ENCODE peak calls at places on chromosomes 6 and 20, in nine cellular contexts. One of them, this sample, is unnamed.

GRCh38 chr6:16759646-16760535 is 1.4 kb downstream of the ATXN1 start:
- DNase-seq in activated CD8-positive, alpha-beta T cell treated with anti-CD3 and anti-CD28 coated beads for 36 hours: peak
- DNase-seq in HEK293T: peak
- DNase-seq in left lobe of liver: peak
- DNase-seq in body of pancreas: peak
- DNase-seq in Right ventricle myocardium superior: peak
- DNase-seq in CD4-positive, CD25-positive, alpha-beta regulatory T cell: peak
- DNase-seq in aorta: peak
- DNase-seq in stimulated activated CD8-positive, alpha-beta memory T cell treated with anti-CD3 and anti-CD28 coated beads, Interleukin-7, amount 100 ng/mL, for 48 hours: peak
- DNase-seq in this sample: peak

GRCh38 chr6:14638932-14639875 is 521.6 kb downstream of the CD83 start:
- DNase-seq in activated CD8-positive, alpha-beta T cell treated with anti-CD3 and anti-CD28 coated beads for 36 hours: no peak
- DNase-seq in HEK293T: peak
- DNase-seq in left lobe of liver: no peak
- DNase-seq in body of pancreas: peak
- DNase-seq in Right ventricle myocardium superior: peak
- DNase-seq in CD4-positive, CD25-positive, alpha-beta regulatory T cell: no peak
- DNase-seq in aorta: no peak
- DNase-seq in stimulated activated CD8-positive, alpha-beta memory T cell treated with anti-CD3 and anti-CD28 coated beads, Interleukin-7, amount 100 ng/mL, for 48 hours: no peak
- DNase-seq in this sample: peak

GRCh38 chr6:56450882-56451739 is 191.6 kb downstream of the DST start:
- DNase-seq in activated CD8-positive, alpha-beta T cell treated with anti-CD3 and anti-CD28 coated beads for 36 hours: no peak
- DNase-seq in HEK293T: no peak
- DNase-seq in left lobe of liver: peak
- DNase-seq in body of pancreas: peak
- DNase-seq in Right ventricle myocardium superior: peak
- DNase-seq in CD4-positive, CD25-positive, alpha-beta regulatory T cell: no peak
- DNase-seq in aorta: peak
- DNase-seq in stimulated activated CD8-positive, alpha-beta memory T cell treated with anti-CD3 and anti-CD28 coated beads, Interleukin-7, amount 100 ng/mL, for 48 hours: no peak
- DNase-seq in this sample: peak

GRCh38 chr20:40956503-40956902 is 72.1 kb upstream of the TOP1 start:
- DNase-seq in activated CD8-positive, alpha-beta T cell treated with anti-CD3 and anti-CD28 coated beads for 36 hours: no peak
- DNase-seq in HEK293T: no peak
- DNase-seq in left lobe of liver: no peak
- DNase-seq in body of pancreas: peak
- DNase-seq in Right ventricle myocardium superior: no peak
- DNase-seq in CD4-positive, CD25-positive, alpha-beta regulatory T cell: no peak
- DNase-seq in aorta: peak
- DNase-seq in stimulated activated CD8-positive, alpha-beta memory T cell treated with anti-CD3 and anti-CD28 coated beads, Interleukin-7, amount 100 ng/mL, for 48 hours: no peak
- DNase-seq in this sample: peak

GRCh38 chr20:45833883-45834796 is 541 bp downstream of the SNX21 start:
- DNase-seq in activated CD8-positive, alpha-beta T cell treated with anti-CD3 and anti-CD28 coated beads for 36 hours: peak
- DNase-seq in HEK293T: peak
- DNase-seq in left lobe of liver: peak
- DNase-seq in body of pancreas: peak
- DNase-seq in Right ventricle myocardium superior: peak
- DNase-seq in CD4-positive, CD25-positive, alpha-beta regulatory T cell: peak
- DNase-seq in aorta: peak
- DNase-seq in stimulated activated CD8-positive, alpha-beta memory T cell treated with anti-CD3 and anti-CD28 coated beads, Interleukin-7, amount 100 ng/mL, for 48 hours: no peak
- DNase-seq in this sample: peak

GRCh38 chr6:137033828-137034227 is 10.9 kb downstream of the IL20RA start:
- DNase-seq in activated CD8-positive, alpha-beta T cell treated with anti-CD3 and anti-CD28 coated beads for 36 hours: peak
- DNase-seq in HEK293T: no peak
- DNase-seq in left lobe of liver: no peak
- DNase-seq in body of pancreas: no peak
- DNase-seq in Right ventricle myocardium superior: no peak
- DNase-seq in CD4-positive, CD25-positive, alpha-beta regulatory T cell: peak
- DNase-seq in aorta: no peak
- DNase-seq in stimulated activated CD8-positive, alpha-beta memory T cell treated with anti-CD3 and anti-CD28 coated beads, Interleukin-7, amount 100 ng/mL, for 48 hours: peak
- DNase-seq in this sample: no peak

GRCh38 chr6:134882426-134883038 is 67.4 kb downstream of the ALDH8A1 start:
- DNase-seq in activated CD8-positive, alpha-beta T cell treated with anti-CD3 and anti-CD28 coated beads for 36 hours: peak
- DNase-seq in HEK293T: peak
- DNase-seq in left lobe of liver: peak
- DNase-seq in body of pancreas: peak
- DNase-seq in Right ventricle myocardium superior: peak
- DNase-seq in CD4-positive, CD25-positive, alpha-beta regulatory T cell: peak
- DNase-seq in aorta: peak
- DNase-seq in stimulated activated CD8-positive, alpha-beta memory T cell treated with anti-CD3 and anti-CD28 coated beads, Interleukin-7, amount 100 ng/mL, for 48 hours: no peak
- DNase-seq in this sample: peak

GRCh38 chr20:37973059-37973910 is 60.0 kb downstream of the TTI1 start:
- DNase-seq in activated CD8-positive, alpha-beta T cell treated with anti-CD3 and anti-CD28 coated beads for 36 hours: no peak
- DNase-seq in HEK293T: no peak
- DNase-seq in left lobe of liver: peak
- DNase-seq in body of pancreas: no peak
- DNase-seq in Right ventricle myocardium superior: no peak
- DNase-seq in CD4-positive, CD25-positive, alpha-beta regulatory T cell: no peak
- DNase-seq in aorta: no peak
- DNase-seq in stimulated activated CD8-positive, alpha-beta memory T cell treated with anti-CD3 and anti-CD28 coated beads, Interleukin-7, amount 100 ng/mL, for 48 hours: no peak
- DNase-seq in this sample: no peak

GRCh38 chr6:30725713-30726505 is 5.8 kb downstream of the TUBB start:
- DNase-seq in activated CD8-positive, alpha-beta T cell treated with anti-CD3 and anti-CD28 coated beads for 36 hours: no peak
- DNase-seq in HEK293T: no peak
- DNase-seq in left lobe of liver: no peak
- DNase-seq in body of pancreas: no peak
- DNase-seq in Right ventricle myocardium superior: no peak
- DNase-seq in CD4-positive, CD25-positive, alpha-beta regulatory T cell: no peak
- DNase-seq in aorta: no peak
- DNase-seq in stimulated activated CD8-positive, alpha-beta memory T cell treated with anti-CD3 and anti-CD28 coated beads, Interleukin-7, amount 100 ng/mL, for 48 hours: no peak
- DNase-seq in this sample: no peak

GRCh38 chr6:139754898-139755754 is 380.7 kb upstream of the CITED2 start:
- DNase-seq in activated CD8-positive, alpha-beta T cell treated with anti-CD3 and anti-CD28 coated beads for 36 hours: no peak
- DNase-seq in HEK293T: no peak
- DNase-seq in left lobe of liver: no peak
- DNase-seq in body of pancreas: no peak
- DNase-seq in Right ventricle myocardium superior: no peak
- DNase-seq in CD4-positive, CD25-positive, alpha-beta regulatory T cell: no peak
- DNase-seq in aorta: no peak
- DNase-seq in stimulated activated CD8-positive, alpha-beta memory T cell treated with anti-CD3 and anti-CD28 coated beads, Interleukin-7, amount 100 ng/mL, for 48 hours: no peak
- DNase-seq in this sample: no peak

GRCh38 chr20:9515211-9515580 is 806 bp downstream of the LAMP5 start:
- DNase-seq in activated CD8-positive, alpha-beta T cell treated with anti-CD3 and anti-CD28 coated beads for 36 hours: no peak
- DNase-seq in HEK293T: no peak
- DNase-seq in left lobe of liver: no peak
- DNase-seq in body of pancreas: no peak
- DNase-seq in Right ventricle myocardium superior: no peak
- DNase-seq in CD4-positive, CD25-positive, alpha-beta regulatory T cell: no peak
- DNase-seq in aorta: no peak
- DNase-seq in stimulated activated CD8-positive, alpha-beta memory T cell treated with anti-CD3 and anti-CD28 coated beads, Interleukin-7, amount 100 ng/mL, for 48 hours: no peak
- DNase-seq in this sample: no peak

GRCh38 chr6:136567688-136568087 is 17.5 kb upstream of the MAP7 start:
- DNase-seq in activated CD8-positive, alpha-beta T cell treated with anti-CD3 and anti-CD28 coated beads for 36 hours: no peak
- DNase-seq in HEK293T: no peak
- DNase-seq in left lobe of liver: no peak
- DNase-seq in body of pancreas: no peak
- DNase-seq in Right ventricle myocardium superior: no peak
- DNase-seq in CD4-positive, CD25-positive, alpha-beta regulatory T cell: no peak
- DNase-seq in aorta: no peak
- DNase-seq in stimulated activated CD8-positive, alpha-beta memory T cell treated with anti-CD3 and anti-CD28 coated beads, Interleukin-7, amount 100 ng/mL, for 48 hours: no peak
- DNase-seq in this sample: no peak

GRCh38 chr6:145022199-145022782 is 713.0 kb downstream of the EPM2A start:
- DNase-seq in activated CD8-positive, alpha-beta T cell treated with anti-CD3 and anti-CD28 coated beads for 36 hours: no peak
- DNase-seq in HEK293T: no peak
- DNase-seq in left lobe of liver: no peak
- DNase-seq in body of pancreas: no peak
- DNase-seq in Right ventricle myocardium superior: no peak
- DNase-seq in CD4-positive, CD25-positive, alpha-beta regulatory T cell: no peak
- DNase-seq in aorta: no peak
- DNase-seq in stimulated activated CD8-positive, alpha-beta memory T cell treated with anti-CD3 and anti-CD28 coated beads, Interleukin-7, amount 100 ng/mL, for 48 hours: no peak
- DNase-seq in this sample: no peak

GRCh38 chr6:72579865-72580264 is 42.0 kb upstream of the KCNQ5 start:
- DNase-seq in activated CD8-positive, alpha-beta T cell treated with anti-CD3 and anti-CD28 coated beads for 36 hours: no peak
- DNase-seq in HEK293T: no peak
- DNase-seq in left lobe of liver: no peak
- DNase-seq in body of pancreas: no peak
- DNase-seq in Right ventricle myocardium superior: no peak
- DNase-seq in CD4-positive, CD25-positive, alpha-beta regulatory T cell: no peak
- DNase-seq in aorta: no peak
- DNase-seq in stimulated activated CD8-positive, alpha-beta memory T cell treated with anti-CD3 and anti-CD28 coated beads, Interleukin-7, amount 100 ng/mL, for 48 hours: no peak
- DNase-seq in this sample: no peak

GRCh38 chr6:130008236-130008873 is 10.0 kb upstream of the L3MBTL3 start:
- DNase-seq in activated CD8-positive, alpha-beta T cell treated with anti-CD3 and anti-CD28 coated beads for 36 hours: no peak
- DNase-seq in HEK293T: no peak
- DNase-seq in left lobe of liver: no peak
- DNase-seq in body of pancreas: no peak
- DNase-seq in Right ventricle myocardium superior: no peak
- DNase-seq in CD4-positive, CD25-positive, alpha-beta regulatory T cell: no peak
- DNase-seq in aorta: no peak
- DNase-seq in stimulated activated CD8-positive, alpha-beta memory T cell treated with anti-CD3 and anti-CD28 coated beads, Interleukin-7, amount 100 ng/mL, for 48 hours: no peak
- DNase-seq in this sample: no peak

GRCh38 chr20:43243672-43244269 is 54.1 kb upstream of the PTPRT start:
- DNase-seq in activated CD8-positive, alpha-beta T cell treated with anti-CD3 and anti-CD28 coated beads for 36 hours: no peak
- DNase-seq in HEK293T: no peak
- DNase-seq in left lobe of liver: no peak
- DNase-seq in body of pancreas: peak
- DNase-seq in Right ventricle myocardium superior: no peak
- DNase-seq in CD4-positive, CD25-positive, alpha-beta regulatory T cell: no peak
- DNase-seq in aorta: no peak
- DNase-seq in stimulated activated CD8-positive, alpha-beta memory T cell treated with anti-CD3 and anti-CD28 coated beads, Interleukin-7, amount 100 ng/mL, for 48 hours: no peak
- DNase-seq in this sample: no peak

GRCh38 chr20:41223112-41223511 is 85.8 kb downstream of the PLCG1 start:
- DNase-seq in activated CD8-positive, alpha-beta T cell treated with anti-CD3 and anti-CD28 coated beads for 36 hours: no peak
- DNase-seq in HEK293T: no peak
- DNase-seq in left lobe of liver: no peak
- DNase-seq in body of pancreas: no peak
- DNase-seq in Right ventricle myocardium superior: no peak
- DNase-seq in CD4-positive, CD25-positive, alpha-beta regulatory T cell: no peak
- DNase-seq in aorta: no peak
- DNase-seq in stimulated activated CD8-positive, alpha-beta memory T cell treated with anti-CD3 and anti-CD28 coated beads, Interleukin-7, amount 100 ng/mL, for 48 hours: no peak
- DNase-seq in this sample: no peak

GRCh38 chr6:101117397-101118185 is 236.5 kb upstream of the ASCC3 start:
- DNase-seq in activated CD8-positive, alpha-beta T cell treated with anti-CD3 and anti-CD28 coated beads for 36 hours: no peak
- DNase-seq in HEK293T: peak
- DNase-seq in left lobe of liver: no peak
- DNase-seq in body of pancreas: no peak
- DNase-seq in Right ventricle myocardium superior: peak
- DNase-seq in CD4-positive, CD25-positive, alpha-beta regulatory T cell: no peak
- DNase-seq in aorta: no peak
- DNase-seq in stimulated activated CD8-positive, alpha-beta memory T cell treated with anti-CD3 and anti-CD28 coated beads, Interleukin-7, amount 100 ng/mL, for 48 hours: no peak
- DNase-seq in this sample: peak